ENCODE peak calls at places on chromosomes 13 and 19, in nine cellular contexts. L, J, A, M, F, N, C, D and W are unnamed samples. For H3K36me3, the result is how much of the 10 kb centered on the place peaks cover.

GRCh38 chr19:18140473-18140872 is 12.5 kb upstream of the PIK3R2 start:
- DNase-seq in D (no peak), L (no peak), N (no peak), J (no peak), A (no peak), C (no peak), M (no peak), F (no peak), W (no peak)

GRCh38 chr13:45718992-45719391 is 16.9 kb downstream of the CBY2 start:
- DNase-seq in L (peak), C (no peak), F (no peak), D (peak), M (no peak), J (no peak), A (no peak), N (no peak), W (no peak)

GRCh38 chr13:113853518-113854237 is 10.2 kb downstream of the GAS6 start:
- DNase-seq in F (no peak), D (no peak), J (peak), L (no peak), C (no peak), A (no peak), M (peak), N (no peak), W (peak)

GRCh38 chr13:28040977-28041376 is 52.5 kb upstream of the URAD start:
- DNase-seq in A (peak), L (no peak), J (no peak), C (no peak), M (no peak), F (no peak), N (no peak), D (no peak), W (no peak)

GRCh38 chr13:63481334-63481733 is 2065.7 kb upstream of the PCDH20 start:
- DNase-seq in A (no peak), D (no peak), F (no peak), N (no peak), M (no peak), J (peak), L (no peak), C (no peak), W (no peak)

GRCh38 chr19:55069137-55069858 is 6.3 kb upstream of the RDH13 start:
- DNase-seq in A (peak), C (peak), F (no peak), D (peak), J (no peak), L (peak), N (no peak), M (no peak), W (no peak)

GRCh38 chr13:52029569-52029968 is 5.1 kb downstream of the UTP14C start:
- DNase-seq in A (no peak), L (no peak), C (no peak), M (no peak), N (no peak), D (no peak), J (no peak), F (no peak), W (no peak)

GRCh38 chr19:45424191-45425058 is 708 bp upstream of the ERCC1 start:
- DNase-seq in M (peak), A (peak), C (peak), J (peak), F (peak), D (peak), N (peak), L (peak), W (peak)

GRCh38 chr19:18264428-18264827 is 9.8 kb downstream of the IQCN start:
- DNase-seq in M (no peak), F (no peak), A (no peak), N (no peak), C (no peak), D (no peak), L (no peak), J (no peak), W (peak)

GRCh38 chr19:13774217-13775191 is at the start of gene C19orf53:
- DNase-seq in M (peak), D (peak), L (peak), F (peak), J (peak), C (peak), N (peak), A (peak), W (peak)

GRCh38 chr13:66430266-66430665 is 799.9 kb downstream of the PCDH9 start:
- DNase-seq in L (no peak), J (peak), C (no peak), M (no peak), D (no peak), N (no peak), F (no peak), A (no peak), W (no peak)

GRCh38 chr19:2282062-2282861 is at the start of gene PEAK3:
- DNase-seq in M (peak), A (peak), F (no peak), D (peak), J (peak), L (no peak), C (peak), N (no peak), W (peak)

GRCh38 chr19:1713170-1713569 is 40.1 kb upstream of the ONECUT3 start:
- DNase-seq in L (no peak), C (no peak), N (no peak), J (no peak), F (no peak), D (no peak), M (no peak), A (no peak), W (no peak)

GRCh38 chr19:53246498-53246897 is 8.2 kb downstream of the ZNF677 start:
- DNase-seq in M (no peak), A (no peak), L (no peak), J (no peak), F (no peak), N (no peak), C (no peak), D (no peak), W (no peak)
- H3K36me3 ChIP-seq in M (half or more), A (under half), L (half or more), J (under half), F (under half), N (half or more), C (under half), D (half or more), W (under half)

GRCh38 chr19:40811478-40812341 is 12.7 kb downstream of the EGLN2 start:
- DNase-seq in D (peak), A (no peak), J (no peak), F (no peak), M (no peak), C (no peak), L (no peak), N (no peak), W (peak)
- H3K4me3 ChIP-seq in D (peak), A (no peak), J (no peak), F (no peak), M (peak), C (no peak), L (no peak), N (peak), W (peak)

DNA sequence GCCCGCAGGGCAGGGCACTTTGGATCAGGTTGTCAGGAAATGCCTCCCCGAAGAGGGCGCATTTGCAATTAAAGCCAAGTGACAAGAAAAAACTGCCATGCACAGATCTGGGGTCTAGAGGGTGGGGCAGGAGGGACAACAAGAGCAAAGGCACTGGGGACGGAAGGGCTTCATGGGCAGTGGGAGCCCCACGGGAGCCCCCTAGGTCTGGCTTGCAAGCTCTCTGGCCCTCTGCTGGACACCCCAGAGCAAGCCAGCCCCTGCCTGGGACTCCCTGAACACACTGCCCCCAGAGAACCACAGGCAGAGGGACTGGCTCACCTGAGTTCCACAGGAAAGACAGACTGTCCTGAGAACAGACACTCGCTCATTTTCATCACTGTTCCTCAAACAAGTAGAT is 30.2 kb upstream of the C19orf12 start:
- DNase-seq in D (peak), A (no peak), N (no peak), L (no peak), C (no peak), M (no peak), F (no peak), J (no peak), W (no peak)
- TF ChIP-seq CTCF in D (peak), A (no peak), N (no peak), L (peak), C (no peak), M (no peak), F (no peak), J (no peak), W (no peak)

GRCh38 chr13:100608906-100609305 is 20.3 kb upstream of the GGACT start:
- DNase-seq in F (no peak), D (no peak), C (no peak), A (no peak), N (no peak), M (no peak), J (no peak), L (no peak), W (no peak)
- H3K36me3 ChIP-seq in F (under half), D (under half), C (under half), A (under half), N (under half), M (under half), J (under half), L (under half), W (under half)

GRCh38 chr13:75876371-75877050 is 240.4 kb downstream of the LMO7 start:
- DNase-seq in F (peak), C (peak), N (no peak), A (peak), D (peak), L (peak), J (peak), M (peak), W (no peak)

GRCh38 chr13:75875450-75875849 is 239.3 kb downstream of the LMO7 start:
- DNase-seq in N (no peak), J (no peak), M (no peak), D (no peak), A (no peak), L (no peak), C (no peak), F (no peak), W (no peak)

GRCh38 chr13:75872970-75873369 is 236.8 kb downstream of the LMO7 start:
- DNase-seq in L (no peak), F (no peak), M (no peak), D (no peak), C (no peak), A (no peak), N (no peak), J (no peak), W (no peak)

GRCh38 chr13:75871059-75871458 is 234.9 kb downstream of the LMO7 start:
- DNase-seq in L (no peak), C (no peak), D (no peak), A (no peak), J (no peak), F (no peak), M (no peak), N (no peak), W (no peak)

GRCh38 chr13:75873499-75873898 is 237.4 kb downstream of the LMO7 start:
- DNase-seq in M (no peak), F (no peak), D (no peak), N (no peak), J (no peak), L (no peak), A (no peak), C (no peak), W (no peak)
- H3K4me3 ChIP-seq in M (no peak), F (no peak), D (no peak), N (no peak), J (no peak), L (no peak), A (no peak), C (no peak), W (no peak)

GRCh38 chr13:40444241-40444640 is 222.2 kb downstream of the FOXO1 start:
- DNase-seq in F (no peak), L (no peak), M (no peak), D (no peak), N (no peak), A (no peak), J (no peak), C (no peak), W (no peak)

GRCh38 chr13:40442826-40443225 is 223.6 kb downstream of the FOXO1 start:
- DNase-seq in A (no peak), C (no peak), J (no peak), L (no peak), M (no peak), F (no peak), N (no peak), D (no peak), W (no peak)

GRCh38 chr13:40447857-40448256 is 218.6 kb downstream of the FOXO1 start:
- DNase-seq in N (no peak), D (no peak), M (no peak), L (no peak), A (no peak), C (no peak), F (no peak), J (no peak), W (no peak)

GRCh38 chr13:40446365-40446764 is 220.1 kb downstream of the FOXO1 start:
- DNase-seq in M (no peak), L (no peak), C (no peak), N (no peak), F (no peak), D (no peak), A (no peak), J (no peak), W (no peak)

GRCh38 chr13:40445557-40445990 is 220.9 kb downstream of the FOXO1 start:
- DNase-seq in A (peak), J (no peak), F (no peak), C (peak), N (no peak), D (no peak), L (peak), M (no peak), W (peak)
- TF ChIP-seq CTCF in A (no peak), J (no peak), F (no peak), C (no peak), N (no peak), D (no peak), L (no peak), M (no peak), W (no peak)

GRCh38 chr19:46840157-46840942 is 10.3 kb downstream of the AP2S1 start:
- DNase-seq in L (peak), A (peak), C (peak), M (no peak), D (peak), J (peak), N (no peak), F (no peak), W (peak)
- H3K36me3 ChIP-seq in L (under half), A (under half), C (under half), M (half or more), D (under half), J (under half), N (under half), F (under half), W (half or more)